ENCODE peak calls at places on chromosomes 2 and 18, in five cellular contexts. One of them, this sample, is unnamed. For H3K9me3, the result is how much of the 10 kb centered on the place peaks cover.

GRCh38 chr2:221518937-221519635 is 53.0 kb downstream of the EPHA4 start:
- DNase-seq in right lobe of liver: no peak
- DNase-seq in tibial artery: no peak
- DNase-seq in A549: no peak
- DNase-seq in fibroblast of lung: peak
- DNase-seq in this sample: no peak

GRCh38 chr18:12233378-12233777 is 20.8 kb upstream of the CIDEA start:
- DNase-seq in right lobe of liver: no peak
- DNase-seq in tibial artery: no peak
- DNase-seq in A549: no peak
- DNase-seq in fibroblast of lung: peak
- DNase-seq in this sample: no peak

GRCh38 chr18:46053368-46054095 is 18.5 kb downstream of the PSTPIP2 start:
- DNase-seq in right lobe of liver: no peak
- DNase-seq in tibial artery: no peak
- DNase-seq in A549: no peak
- DNase-seq in fibroblast of lung: peak
- DNase-seq in this sample: no peak

GRCh38 chr2:190646780-190647626 is 1.9 kb upstream of the NAB1 start:
- DNase-seq in right lobe of liver: no peak
- DNase-seq in tibial artery: no peak
- DNase-seq in A549: no peak
- DNase-seq in fibroblast of lung: peak
- DNase-seq in this sample: no peak

GRCh38 chr2:180656455-180656847 is 324.0 kb upstream of the UBE2E3 start:
- DNase-seq in right lobe of liver: no peak
- DNase-seq in tibial artery: no peak
- DNase-seq in A549: peak
- DNase-seq in fibroblast of lung: peak
- DNase-seq in this sample: no peak

GRCh38 chr2:64814007-64814406 is 160.3 kb upstream of the SERTAD2 start:
- DNase-seq in right lobe of liver: no peak
- DNase-seq in tibial artery: no peak
- DNase-seq in A549: no peak
- DNase-seq in fibroblast of lung: no peak
- DNase-seq in this sample: no peak

GRCh38 chr2:172480301-172481218 is 53.2 kb downstream of the ITGA6 start:
- DNase-seq in right lobe of liver: peak
- DNase-seq in tibial artery: no peak
- DNase-seq in A549: no peak
- DNase-seq in fibroblast of lung: peak
- DNase-seq in this sample: no peak

GRCh38 chr18:80159713-80160636 is 50.9 kb downstream of the ADNP2 start:
- DNase-seq in right lobe of liver: no peak
- DNase-seq in tibial artery: no peak
- DNase-seq in A549: no peak
- DNase-seq in fibroblast of lung: no peak
- DNase-seq in this sample: peak

GRCh38 chr2:127537142-127537541 is 1.7 kb downstream of the MYO7B start:
- DNase-seq in right lobe of liver: no peak
- DNase-seq in tibial artery: no peak
- DNase-seq in A549: no peak
- DNase-seq in fibroblast of lung: no peak
- DNase-seq in this sample: no peak

GRCh38 chr2:127205211-127206140 is 14.6 kb downstream of the CYP27C1 start:
- DNase-seq in right lobe of liver: no peak
- DNase-seq in tibial artery: no peak
- DNase-seq in A549: no peak
- DNase-seq in fibroblast of lung: no peak
- DNase-seq in this sample: no peak

GRCh38 chr2:136932700-136933099 is 167.4 kb downstream of the THSD7B start:
- DNase-seq in right lobe of liver: no peak
- DNase-seq in tibial artery: no peak
- DNase-seq in A549: peak
- DNase-seq in fibroblast of lung: peak
- DNase-seq in this sample: no peak

GRCh38 chr2:154623819-154624218 is 74.7 kb upstream of the KCNJ3 start:
- DNase-seq in right lobe of liver: no peak
- DNase-seq in tibial artery: peak
- DNase-seq in A549: peak
- DNase-seq in fibroblast of lung: peak
- DNase-seq in this sample: peak

DNA sequence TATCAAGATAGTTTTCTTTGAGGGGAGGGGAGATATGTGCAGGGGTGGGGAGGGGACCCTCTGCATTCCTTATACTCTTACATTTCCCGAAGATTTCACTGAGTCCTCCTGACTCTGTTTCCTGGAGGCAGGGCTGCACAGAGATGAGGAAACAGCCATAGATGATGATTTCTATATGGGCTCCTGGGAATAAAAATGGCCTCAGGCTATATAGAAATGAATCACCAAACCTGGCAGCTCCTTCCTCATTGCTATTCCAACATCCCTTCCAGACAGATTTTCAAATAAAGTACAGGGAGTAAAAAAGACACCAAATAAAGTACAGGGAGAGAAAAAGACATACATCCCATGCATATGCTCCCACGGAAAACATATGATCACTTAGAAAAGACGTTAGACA is 474.8 kb upstream of the RAB6C start:
- DNase-seq in right lobe of liver: no peak
- DNase-seq in tibial artery: no peak
- DNase-seq in A549: no peak
- DNase-seq in fibroblast of lung: no peak
- DNase-seq in this sample: no peak
- H3K9me3 ChIP-seq in right lobe of liver: under half
- H3K9me3 ChIP-seq in tibial artery: under half
- H3K9me3 ChIP-seq in A549: under half
- H3K9me3 ChIP-seq in fibroblast of lung: under half
- H3K9me3 ChIP-seq in this sample: under half

DNA sequence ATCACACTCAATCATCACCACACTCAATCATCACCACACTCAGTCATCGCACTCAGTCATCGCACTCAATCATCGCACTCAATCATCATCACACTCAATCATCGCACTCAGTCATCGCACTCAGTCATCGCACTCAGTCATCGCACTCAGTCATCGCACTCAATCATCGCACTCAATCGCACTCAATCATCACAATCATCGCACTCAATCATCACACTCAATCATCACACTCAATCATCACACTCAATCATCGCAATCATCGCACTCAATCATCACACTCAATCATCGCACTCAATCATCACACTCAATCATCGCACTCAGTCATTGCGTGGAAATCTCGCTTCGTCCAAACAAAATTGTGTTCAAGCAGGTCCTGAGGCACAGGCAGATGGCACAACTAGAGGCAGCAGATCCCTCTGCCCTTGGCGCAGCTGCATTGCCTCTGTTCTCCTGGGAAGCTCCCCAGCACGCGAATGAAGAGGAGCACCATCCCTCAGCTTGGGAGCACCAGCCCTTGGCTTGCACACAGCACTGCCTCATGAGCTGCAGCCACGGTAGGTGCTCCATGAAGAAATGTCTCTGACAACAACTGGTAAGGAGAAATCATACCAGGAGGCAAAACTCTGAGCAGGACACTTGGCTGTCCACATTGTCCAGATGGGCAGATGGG is 108.1 kb downstream of the EIPR1 start:
- DNase-seq in right lobe of liver: no peak
- DNase-seq in tibial artery: no peak
- DNase-seq in A549: no peak
- DNase-seq in fibroblast of lung: no peak
- DNase-seq in this sample: no peak
- H3K9me3 ChIP-seq in right lobe of liver: under half
- H3K9me3 ChIP-seq in tibial artery: under half
- H3K9me3 ChIP-seq in A549: under half
- H3K9me3 ChIP-seq in fibroblast of lung: under half
- H3K9me3 ChIP-seq in this sample: under half

DNA sequence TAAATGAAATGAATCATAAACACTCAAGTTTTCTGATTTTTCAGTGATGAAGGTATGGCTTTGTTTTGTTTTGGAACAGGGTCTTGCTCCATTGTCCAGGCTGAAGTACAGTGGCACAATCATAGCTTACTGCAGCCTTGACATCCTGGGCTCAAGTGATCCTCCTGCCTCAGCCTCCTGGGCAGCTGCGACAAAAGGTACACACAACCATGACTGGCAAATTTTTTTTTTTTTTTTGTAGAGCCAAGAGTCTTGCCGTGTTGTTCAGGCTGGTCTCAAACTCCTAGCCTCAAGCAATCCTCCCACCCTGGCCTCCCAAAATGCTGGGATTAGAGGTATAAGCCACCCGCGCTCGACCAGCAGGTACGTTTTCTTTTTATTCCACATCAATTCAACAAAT is 22.5 kb upstream of the LRP2 start:
- DNase-seq in right lobe of liver: no peak
- DNase-seq in tibial artery: no peak
- DNase-seq in A549: no peak
- DNase-seq in fibroblast of lung: no peak
- DNase-seq in this sample: no peak
- H3K9me3 ChIP-seq in right lobe of liver: under half
- H3K9me3 ChIP-seq in tibial artery: under half
- H3K9me3 ChIP-seq in A549: under half
- H3K9me3 ChIP-seq in fibroblast of lung: under half
- H3K9me3 ChIP-seq in this sample: under half

GRCh38 chr2:10513201-10513600 is 65.1 kb upstream of the ODC1 start:
- DNase-seq in right lobe of liver: no peak
- DNase-seq in tibial artery: no peak
- DNase-seq in A549: no peak
- DNase-seq in fibroblast of lung: no peak
- DNase-seq in this sample: no peak
- H3K9me3 ChIP-seq in right lobe of liver: under half
- H3K9me3 ChIP-seq in tibial artery: under half
- H3K9me3 ChIP-seq in A549: under half
- H3K9me3 ChIP-seq in fibroblast of lung: under half
- H3K9me3 ChIP-seq in this sample: under half

GRCh38 chr18:71249791-71250190 is 960.9 kb downstream of the SOCS6 start:
- DNase-seq in right lobe of liver: no peak
- DNase-seq in tibial artery: no peak
- DNase-seq in A549: no peak
- DNase-seq in fibroblast of lung: no peak
- DNase-seq in this sample: no peak
- H3K9me3 ChIP-seq in right lobe of liver: under half
- H3K9me3 ChIP-seq in tibial artery: under half
- H3K9me3 ChIP-seq in A549: under half
- H3K9me3 ChIP-seq in fibroblast of lung: under half
- H3K9me3 ChIP-seq in this sample: under half

DNA sequence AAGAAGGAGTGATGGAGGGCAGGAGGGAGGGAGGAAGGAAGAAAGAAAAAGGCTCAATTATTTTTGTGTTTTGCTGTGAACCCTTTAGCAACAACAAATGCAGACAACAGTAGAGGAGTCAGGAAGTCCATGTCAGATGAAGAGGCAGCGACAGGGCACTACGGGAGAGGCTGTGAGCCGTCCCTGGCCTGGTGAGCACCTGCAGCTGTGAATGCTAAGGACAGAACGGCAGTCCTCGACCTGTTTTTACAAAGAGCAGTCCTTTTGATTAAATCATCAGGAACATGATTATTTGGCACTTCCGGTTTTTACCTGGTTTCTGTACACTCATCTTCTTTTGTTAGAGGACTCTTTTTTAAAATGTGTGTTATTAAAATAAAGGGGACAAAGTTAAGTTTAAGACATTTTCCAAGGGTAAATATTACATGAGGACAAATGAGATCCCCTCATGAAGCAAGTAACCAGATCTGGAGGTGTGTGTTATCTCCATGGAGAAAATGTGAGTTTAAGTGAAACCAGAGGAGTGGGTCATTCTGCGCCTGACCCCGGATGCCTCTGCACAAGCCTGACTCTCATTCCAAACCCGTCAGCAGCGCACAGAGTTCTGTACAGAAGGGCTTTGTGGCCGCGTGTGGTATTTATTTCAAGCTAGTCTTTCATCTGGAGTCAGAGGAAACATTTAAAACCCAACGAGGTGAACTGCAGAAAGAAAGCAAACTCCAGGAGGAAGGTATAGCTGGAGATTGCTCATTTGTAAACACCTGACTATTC is 492.5 kb downstream of the SOX11 start:
- DNase-seq in right lobe of liver: no peak
- DNase-seq in tibial artery: no peak
- DNase-seq in A549: no peak
- DNase-seq in fibroblast of lung: peak
- DNase-seq in this sample: no peak
- H3K9me3 ChIP-seq in right lobe of liver: under half
- H3K9me3 ChIP-seq in tibial artery: under half
- H3K9me3 ChIP-seq in A549: under half
- H3K9me3 ChIP-seq in fibroblast of lung: under half
- H3K9me3 ChIP-seq in this sample: under half

GRCh38 chr2:157082950-157083349 is 174.6 kb upstream of the GALNT5 start:
- DNase-seq in right lobe of liver: no peak
- DNase-seq in tibial artery: no peak
- DNase-seq in A549: no peak
- DNase-seq in fibroblast of lung: no peak
- DNase-seq in this sample: no peak
- H3K9me3 ChIP-seq in right lobe of liver: under half
- H3K9me3 ChIP-seq in tibial artery: under half
- H3K9me3 ChIP-seq in A549: under half
- H3K9me3 ChIP-seq in fibroblast of lung: under half
- H3K9me3 ChIP-seq in this sample: under half

GRCh38 chr18:72605350-72605749 is 61.2 kb upstream of the CBLN2 start:
- DNase-seq in right lobe of liver: no peak
- DNase-seq in tibial artery: no peak
- DNase-seq in A549: no peak
- DNase-seq in fibroblast of lung: no peak
- DNase-seq in this sample: no peak

GRCh38 chr18:72601481-72601880 is 57.3 kb upstream of the CBLN2 start:
- DNase-seq in right lobe of liver: no peak
- DNase-seq in tibial artery: no peak
- DNase-seq in A549: no peak
- DNase-seq in fibroblast of lung: no peak
- DNase-seq in this sample: no peak

DNA sequence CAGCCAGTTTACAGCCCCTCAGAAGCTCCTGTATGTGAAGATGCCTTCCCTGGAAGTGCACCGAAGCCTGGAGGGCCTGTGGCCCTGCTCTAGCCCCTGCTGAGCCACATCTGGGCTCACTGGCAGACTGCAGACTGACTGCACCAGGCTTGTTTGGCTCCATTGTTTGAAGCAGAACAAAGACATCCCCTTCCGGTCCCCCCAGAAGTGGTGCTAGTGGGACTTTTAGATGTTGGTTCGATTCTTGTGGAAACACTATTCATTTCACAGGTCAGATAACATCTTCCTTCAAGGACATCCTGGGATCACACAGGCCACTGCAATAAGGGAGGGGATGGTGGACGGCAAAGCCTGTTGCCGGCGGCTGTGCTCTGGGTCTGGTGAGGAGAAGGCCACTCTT is 57.8 kb upstream of the CBLN2 start:
- DNase-seq in right lobe of liver: no peak
- DNase-seq in tibial artery: no peak
- DNase-seq in A549: no peak
- DNase-seq in fibroblast of lung: no peak
- DNase-seq in this sample: no peak
- H3K9me3 ChIP-seq in right lobe of liver: under half
- H3K9me3 ChIP-seq in tibial artery: under half
- H3K9me3 ChIP-seq in A549: under half
- H3K9me3 ChIP-seq in fibroblast of lung: under half
- H3K9me3 ChIP-seq in this sample: under half

This sample was measured in mucosa of descending colon.